ENCODE peak calls at places on chromosome 18, in four cellular contexts. One of them, this sample, is unnamed.

GRCh38 chr18:9732031-9732430 is 23.9 kb downstream of the RAB31 start:
- DNase-seq in HepG2: no peak
- DNase-seq in K562: no peak
- DNase-seq in WTC11: no peak
- DNase-seq in this sample: no peak

GRCh38 chr18:80171190-80171872 is 62.3 kb downstream of the ADNP2 start:
- DNase-seq in HepG2: no peak
- DNase-seq in K562: peak
- DNase-seq in WTC11: peak
- DNase-seq in this sample: peak

GRCh38 chr18:6058941-6059340 is 163.6 kb upstream of the TMEM200C start:
- DNase-seq in HepG2: peak
- DNase-seq in K562: no peak
- DNase-seq in WTC11: no peak
- DNase-seq in this sample: peak

GRCh38 chr18:26741041-26741440 is 124.5 kb downstream of the AQP4 start:
- DNase-seq in HepG2: no peak
- DNase-seq in K562: no peak
- DNase-seq in WTC11: no peak
- DNase-seq in this sample: no peak

GRCh38 chr18:44450220-44450619 is 230.5 kb upstream of the SETBP1 start:
- DNase-seq in HepG2: no peak
- DNase-seq in K562: no peak
- DNase-seq in WTC11: no peak
- DNase-seq in this sample: no peak

GRCh38 chr18:56489901-56490300 is 148.5 kb downstream of the TXNL1 start:
- DNase-seq in HepG2: no peak
- DNase-seq in K562: no peak
- DNase-seq in WTC11: no peak
- DNase-seq in this sample: no peak

GRCh38 chr18:57497372-57498294 is 62.5 kb downstream of the ONECUT2 start:
- DNase-seq in HepG2: no peak
- DNase-seq in K562: no peak
- DNase-seq in WTC11: no peak
- DNase-seq in this sample: no peak

GRCh38 chr18:55047546-55047945 is 88.3 kb upstream of the CCDC68 start:
- DNase-seq in HepG2: no peak
- DNase-seq in K562: no peak
- DNase-seq in WTC11: no peak
- DNase-seq in this sample: no peak

GRCh38 chr18:62183578-62184195 is 3.2 kb downstream of the PIGN start:
- DNase-seq in HepG2: peak
- DNase-seq in K562: peak
- DNase-seq in WTC11: no peak
- DNase-seq in this sample: peak

GRCh38 chr18:72376256-72376655 is 167.9 kb downstream of the CBLN2 start:
- DNase-seq in HepG2: no peak
- DNase-seq in K562: no peak
- DNase-seq in WTC11: no peak
- DNase-seq in this sample: no peak

GRCh38 chr18:2982452-2983172 is 30.3 kb downstream of the LPIN2 start:
- DNase-seq in HepG2: peak
- DNase-seq in K562: peak
- DNase-seq in WTC11: no peak
- DNase-seq in this sample: no peak

GRCh38 chr18:43279015-43279758 is 1.9 kb upstream of the SYT4 start:
- DNase-seq in HepG2: peak
- DNase-seq in K562: no peak
- DNase-seq in WTC11: peak
- DNase-seq in this sample: peak

GRCh38 chr18:24181806-24182205 is 42.9 kb downstream of the CABYR start:
- DNase-seq in HepG2: no peak
- DNase-seq in K562: no peak
- DNase-seq in WTC11: no peak
- DNase-seq in this sample: no peak

GRCh38 chr18:9494778-9495302 is 19.5 kb downstream of the RALBP1 start:
- DNase-seq in HepG2: no peak
- DNase-seq in K562: no peak
- DNase-seq in WTC11: no peak
- DNase-seq in this sample: no peak

GRCh38 chr18:59382388-59382787 is 23.3 kb upstream of the LMAN1 start:
- DNase-seq in HepG2: no peak
- DNase-seq in K562: no peak
- DNase-seq in WTC11: no peak
- DNase-seq in this sample: no peak

GRCh38 chr18:78903436-78904178 is 76.0 kb upstream of the SALL3 start:
- DNase-seq in HepG2: no peak
- DNase-seq in K562: no peak
- DNase-seq in WTC11: no peak
- DNase-seq in this sample: no peak
- TF ChIP-seq ELF4 in HepG2: no peak
- TF ChIP-seq ELF4 in K562: no peak
- TF ChIP-seq ELF4 in WTC11: no peak
- TF ChIP-seq ELF4 in this sample: no peak

GRCh38 chr18:596288-596881 is 403 bp upstream of the CLUL1 start:
- DNase-seq in HepG2: peak
- DNase-seq in K562: peak
- DNase-seq in WTC11: peak
- DNase-seq in this sample: peak
- TF ChIP-seq ELF4 in HepG2: no peak
- TF ChIP-seq ELF4 in K562: no peak
- TF ChIP-seq ELF4 in WTC11: no peak
- TF ChIP-seq ELF4 in this sample: no peak

DNA sequence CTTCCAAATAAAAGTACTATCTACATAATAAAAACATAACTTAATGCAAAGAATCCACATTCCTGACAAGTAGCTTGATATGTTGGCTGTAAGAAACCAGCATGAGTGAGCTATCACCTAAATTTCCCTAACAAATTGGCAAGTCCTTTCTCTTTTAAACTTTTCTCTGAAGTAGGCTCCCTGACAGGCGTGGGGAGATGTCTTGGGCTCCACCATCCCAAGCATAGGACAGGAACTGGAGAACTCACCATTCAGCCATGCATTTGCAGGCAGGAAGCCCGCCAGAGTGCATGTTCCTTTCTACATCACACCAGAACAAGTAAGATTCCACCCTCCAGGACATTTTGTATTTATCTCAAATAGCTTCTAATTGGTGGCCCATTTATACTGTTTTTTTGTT is 921.9 kb upstream of the CELF4 start:
- DNase-seq in HepG2: no peak
- DNase-seq in K562: no peak
- DNase-seq in WTC11: no peak
- DNase-seq in this sample: no peak
- TF ChIP-seq ELF4 in HepG2: no peak
- TF ChIP-seq ELF4 in K562: no peak
- TF ChIP-seq ELF4 in WTC11: no peak
- TF ChIP-seq ELF4 in this sample: no peak

DNA sequence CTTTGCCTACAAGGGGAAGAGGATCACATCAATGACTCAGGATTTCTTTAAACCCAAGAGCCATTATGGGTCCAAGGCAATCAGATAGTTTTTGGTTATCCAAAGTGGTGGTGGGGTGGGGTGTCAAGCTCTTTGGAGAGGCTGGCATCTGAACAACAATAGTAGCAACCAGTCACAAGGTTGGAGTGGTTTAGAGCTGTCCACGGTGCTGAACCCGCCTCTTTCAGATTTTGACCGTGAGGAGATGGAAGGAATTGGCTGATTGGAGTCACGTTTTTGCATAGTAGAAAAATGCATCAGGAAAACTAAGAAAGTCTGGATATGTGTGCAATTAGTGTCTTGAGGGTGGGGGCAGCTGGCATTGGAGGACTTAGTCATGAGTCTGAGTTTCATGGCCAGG is 159.9 kb downstream of the LOXHD1 start:
- DNase-seq in HepG2: peak
- DNase-seq in K562: peak
- DNase-seq in WTC11: peak
- DNase-seq in this sample: peak
- TF ChIP-seq ELF4 in HepG2: no peak
- TF ChIP-seq ELF4 in K562: no peak
- TF ChIP-seq ELF4 in WTC11: no peak
- TF ChIP-seq ELF4 in this sample: no peak

GRCh38 chr18:35856178-35856577 is 116.3 kb upstream of the RMP24 start:
- DNase-seq in HepG2: no peak
- DNase-seq in K562: no peak
- DNase-seq in WTC11: no peak
- DNase-seq in this sample: no peak

GRCh38 chr18:35862115-35862640 is 110.3 kb upstream of the RMP24 start:
- DNase-seq in HepG2: no peak
- DNase-seq in K562: no peak
- DNase-seq in WTC11: no peak
- DNase-seq in this sample: no peak

GRCh38 chr18:35861367-35862114 is 110.9 kb upstream of the RMP24 start:
- DNase-seq in HepG2: no peak
- DNase-seq in K562: no peak
- DNase-seq in WTC11: no peak
- DNase-seq in this sample: no peak
- TF ChIP-seq ELF4 in HepG2: no peak
- TF ChIP-seq ELF4 in K562: no peak
- TF ChIP-seq ELF4 in WTC11: no peak
- TF ChIP-seq ELF4 in this sample: no peak

DNA sequence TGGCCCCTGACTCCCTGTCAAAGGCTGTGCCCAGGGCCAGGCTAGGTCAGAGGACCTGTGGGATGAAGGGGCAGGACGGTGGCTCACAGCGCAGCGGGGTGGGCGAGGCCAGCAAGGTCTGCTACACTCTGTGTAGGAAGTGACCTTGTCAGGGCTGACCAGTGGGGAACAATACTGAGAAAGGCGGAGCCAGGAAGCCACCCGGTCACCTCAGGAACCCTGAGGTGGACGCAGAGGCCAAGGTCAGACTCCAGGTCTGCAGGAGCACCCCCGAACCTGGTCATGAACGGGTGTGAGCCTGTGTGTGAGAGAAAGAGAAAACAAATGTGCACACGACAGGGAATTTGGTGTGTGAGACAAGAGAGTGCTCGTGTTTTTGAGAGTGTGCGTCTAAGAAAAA is 72.3 kb downstream of the SMAD7 start:
- DNase-seq in HepG2: peak
- DNase-seq in K562: peak
- DNase-seq in WTC11: no peak
- DNase-seq in this sample: no peak
- TF ChIP-seq ELF4 in HepG2: no peak
- TF ChIP-seq ELF4 in K562: no peak
- TF ChIP-seq ELF4 in WTC11: no peak
- TF ChIP-seq ELF4 in this sample: no peak

This sample was measured in HEK293T.